ENCODE peak calls at places on chromosomes 16 and 17, in nine cellular contexts. L is heart right ventricle; D is lower lobe of right lung; W is GM12878; I is pancreas; P is foreskin keratinocyte; J is thoracic aorta; X is substantia nigra; H is CD4-positive, alpha-beta T cell. A is an unnamed sample.
A peak's percentile ranks its signal among the peaks of the same experiment; 100 is the strongest.

GRCh38 chr16:68368602-68368944 is 57.8 kb downstream of the PRMT7 start:
- DNase-seq in X (no peak), W (no peak), J (no peak), I (peak; percentile 24), L (no peak), P (no peak), H (no peak), D (no peak), A (no peak)

GRCh38 chr16:77584205-77584859 is 138.0 kb upstream of the NUDT7 start:
- DNase-seq in W (no peak), X (no peak), L (no peak), H (peak; percentile 18), D (no peak), P (peak; percentile 37), J (no peak), I (no peak), A (peak; percentile 35)

GRCh38 chr16:88505405-88506082 is 52.5 kb downstream of the ZFPM1 start:
- DNase-seq in H (peak; percentile 58), L (peak; percentile 54), D (peak; percentile 72), W (no peak), I (peak; percentile 97), P (peak; percentile 21), X (no peak), J (no peak), A (no peak)

GRCh38 chr17:52079496-52079895 is 79.0 kb downstream of the CA10 start:
- DNase-seq in X (no peak), L (no peak), D (no peak), H (no peak), W (no peak), P (peak; percentile 75), I (no peak), J (no peak), A (no peak)

GRCh38 chr17:43891851-43892671 is 15.3 kb downstream of the MPP2 start:
- DNase-seq in W (no peak), D (no peak), P (no peak), L (no peak), J (no peak), X (no peak), I (no peak), H (no peak), A (no peak)

GRCh38 chr16:73978407-73978784 is 318.2 kb upstream of the PSMD7 start:
- DNase-seq in W (no peak), J (no peak), P (no peak), I (no peak), D (no peak), L (no peak), H (no peak), X (no peak), A (no peak)

GRCh38 chr17:59456428-59456827 is 109.0 kb upstream of the DHX40 start:
- DNase-seq in W (no peak), X (no peak), P (no peak), L (no peak), I (no peak), D (no peak), H (no peak), J (no peak), A (no peak)

GRCh38 chr17:1562178-1562643 is 381 bp downstream of the PITPNA start:
- DNase-seq in W (no peak), L (peak; percentile 59), J (no peak), I (no peak), H (no peak), X (no peak), D (peak; percentile 77), P (no peak), A (no peak)

GRCh38 chr17:58335779-58336455 is 7.3 kb upstream of the TSPOAP1 start:
- DNase-seq in X (no peak), J (no peak), W (peak; percentile 76), D (peak; percentile 57), P (no peak), I (peak; percentile 13), L (no peak), H (peak; percentile 74), A (no peak)

GRCh38 chr17:48326311-48326710 is 103.7 kb downstream of the SKAP1 start:
- DNase-seq in X (no peak), L (no peak), J (no peak), W (no peak), H (no peak), P (no peak), D (no peak), I (no peak), A (no peak)

GRCh38 chr17:48317732-48318131 is 112.3 kb downstream of the SKAP1 start:
- DNase-seq in X (no peak), H (no peak), J (no peak), L (no peak), W (no peak), D (no peak), P (no peak), I (no peak), A (no peak)

DNA sequence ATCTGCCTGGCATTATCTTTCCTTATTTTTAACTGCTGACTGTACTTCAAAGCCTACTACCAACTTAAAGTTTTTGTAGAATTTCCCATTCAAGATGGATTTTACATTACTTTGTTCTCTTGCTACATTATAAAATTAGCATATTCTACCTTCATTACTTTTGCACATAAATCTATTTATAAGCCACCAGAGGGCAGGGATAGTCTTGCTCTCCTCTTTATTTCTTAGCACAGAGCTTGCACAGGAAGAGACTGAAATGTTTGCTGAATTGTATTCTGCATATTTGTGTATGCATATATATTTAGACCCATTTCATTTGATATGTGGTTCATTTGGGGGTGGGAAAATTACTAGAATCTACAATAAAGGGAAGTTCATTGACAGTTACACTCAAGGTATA is 108.0 kb downstream of the SKAP1 start:
- DNase-seq in D (no peak), P (no peak), I (no peak), L (no peak), H (no peak), W (no peak), J (no peak), X (no peak), A (no peak)
- H3K27ac ChIP-seq in D (no peak overlapping the region), P (no peak overlapping the region), I (no peak overlapping the region), L (no peak overlapping the region), H (no peak overlapping the region), W (no peak overlapping the region), J (no peak overlapping the region), X (no peak overlapping the region), A (no peak overlapping the region)

DNA sequence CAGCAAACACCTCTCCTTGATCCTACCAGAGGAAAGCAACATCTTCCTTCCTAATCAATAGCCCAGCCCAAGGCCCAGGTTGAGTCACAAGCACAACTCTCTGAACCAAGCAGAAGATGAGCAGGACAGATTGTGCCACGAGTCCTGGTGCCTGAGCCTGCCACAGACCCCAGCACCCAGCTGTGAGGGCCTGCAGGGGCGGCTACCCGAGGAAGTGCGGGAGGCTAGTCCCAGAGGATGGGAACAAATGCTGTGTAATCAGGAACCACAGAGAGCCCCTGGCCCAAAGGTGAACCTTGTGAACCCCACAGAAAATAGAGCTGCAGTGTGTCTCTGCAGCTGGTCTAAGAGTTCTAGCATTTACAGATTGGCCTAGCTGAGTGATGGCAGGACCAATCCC is 126.8 kb upstream of the HSBP1 start:
- DNase-seq in P (no peak), I (no peak), W (no peak), H (no peak), L (no peak), D (no peak), X (no peak), J (no peak), A (no peak)
- H3K27ac ChIP-seq in P (no peak overlapping the region), I (no peak overlapping the region), W (no peak overlapping the region), H (no peak overlapping the region), L (no peak overlapping the region), D (no peak overlapping the region), X (no peak overlapping the region), J (no peak overlapping the region), A (no peak overlapping the region)

DNA sequence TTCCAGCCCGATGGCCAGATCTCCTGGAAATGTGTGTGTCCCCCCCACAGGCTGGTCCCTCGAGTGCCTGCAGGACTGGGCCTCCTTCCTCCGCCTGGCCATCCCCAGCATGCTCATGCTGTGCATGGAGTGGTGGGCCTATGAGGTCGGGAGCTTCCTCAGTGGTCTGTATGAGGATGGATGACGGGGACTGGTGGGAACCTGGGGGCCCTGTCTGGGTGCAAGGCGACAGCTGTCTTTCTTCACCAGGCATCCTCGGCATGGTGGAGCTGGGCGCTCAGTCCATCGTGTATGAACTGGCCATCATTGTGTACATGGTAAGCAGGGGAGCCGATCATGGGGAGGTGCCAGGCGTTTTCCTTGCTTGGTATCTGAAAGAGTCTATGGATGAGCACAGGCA is 22.1 kb downstream of the SLC47A1 start:
- DNase-seq in D (no peak), H (no peak), L (no peak), J (no peak), P (no peak), W (no peak), I (peak; percentile 27), X (no peak), A (no peak)
- H3K27ac ChIP-seq in D (no peak overlapping the region), H (no peak overlapping the region), L (no peak overlapping the region), J (no peak overlapping the region), P (no peak overlapping the region), W (no peak overlapping the region), I (no peak overlapping the region), X (no peak overlapping the region), A (no peak overlapping the region)

DNA sequence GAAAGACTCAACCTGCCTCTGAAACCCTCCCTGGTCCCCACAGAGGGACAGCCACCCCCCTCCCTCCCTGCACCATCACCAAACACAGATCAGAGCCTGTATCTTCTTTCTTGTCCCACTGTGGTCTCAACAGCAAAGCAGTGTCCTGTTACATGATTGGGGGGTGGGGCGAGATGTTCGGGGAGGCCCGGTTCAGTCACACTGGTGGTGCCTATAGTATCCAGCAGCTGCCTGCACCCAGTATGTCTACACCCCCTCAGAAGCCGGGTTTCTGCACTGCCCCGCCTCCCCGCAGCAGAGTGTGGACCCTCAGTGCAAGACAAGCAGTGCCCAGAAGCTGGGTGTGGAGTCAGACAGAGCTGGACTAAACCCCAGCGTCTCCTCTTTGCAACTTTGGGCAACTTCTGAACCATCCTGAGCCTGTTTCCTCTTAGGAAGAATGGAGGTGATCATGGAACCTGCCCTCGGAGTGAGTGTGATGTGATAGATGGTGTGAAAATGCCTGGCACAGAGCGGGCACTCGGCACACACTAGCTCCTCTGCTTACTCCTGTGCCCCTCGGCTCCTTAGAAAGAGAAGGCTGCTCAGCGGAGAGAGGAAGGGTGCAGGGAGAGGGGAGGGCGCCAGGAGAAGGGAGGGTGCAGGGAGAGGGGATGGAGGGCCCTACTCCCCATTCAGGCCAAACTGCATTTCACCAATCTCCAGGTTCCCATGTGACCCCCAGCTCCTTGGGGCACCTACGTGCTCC is 84.0 kb upstream of the TNRC6C start:
- DNase-seq in W (no peak), I (no peak), D (peak; percentile 18), H (no peak), P (no peak), J (no peak), L (no peak), X (no peak), A (no peak)
- H3K27ac ChIP-seq in W (no peak overlapping the region), I (no peak overlapping the region), D (no peak overlapping the region), H (no peak overlapping the region), P (no peak overlapping the region), J (no peak overlapping the region), L (no peak overlapping the region), X (no peak overlapping the region), A (no peak overlapping the region)

DNA sequence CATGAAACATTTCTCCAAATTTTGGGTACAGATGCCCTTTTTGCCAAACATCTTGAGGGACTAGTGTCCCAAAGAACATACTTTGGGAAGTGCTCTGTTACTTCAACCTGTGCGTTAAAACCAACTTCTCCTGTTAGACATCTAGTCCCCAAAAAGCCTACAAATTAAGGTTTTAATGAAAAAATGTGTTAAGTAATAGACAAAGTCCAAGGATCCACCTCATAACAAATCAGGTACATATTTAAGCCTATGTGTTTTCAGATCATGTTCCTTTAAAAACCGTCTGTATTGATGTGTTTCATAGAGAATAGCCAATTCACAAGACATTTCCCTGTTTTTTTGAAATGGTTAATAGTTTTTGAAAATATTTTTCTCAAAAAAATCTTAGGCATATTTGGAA is 174.8 kb upstream of the FAM20A start:
- DNase-seq in D (no peak), P (no peak), W (no peak), H (no peak), J (no peak), X (no peak), L (no peak), I (no peak), A (no peak)
- H3K27ac ChIP-seq in D (no peak overlapping the region), P (no peak overlapping the region), W (no peak overlapping the region), H (no peak overlapping the region), J (no peak overlapping the region), X (peak overlapping the region; percentile 81), L (peak overlapping the region; percentile 73), I (no peak overlapping the region), A (no peak overlapping the region)

A was measured in caudate nucleus.